ENCODE peak calls at places on chromosomes 16 and 17, in nine cellular contexts. D, A, S, Z, J, Y, H, W and B are unnamed samples.

GRCh38 chr16:66188786-66189725 is 177.4 kb upstream of the CDH5 start:
- DNase-seq in J (no peak), Y (peak), Z (peak), W (peak), H (no peak), S (peak), D (no peak), A (peak), B (no peak)

GRCh38 chr17:6712058-6712853 is 913 bp downstream of the SLC13A5 start:
- DNase-seq in D (peak), H (no peak), Y (no peak), S (peak), W (peak), A (no peak), Z (peak), J (peak), B (peak)

GRCh38 chr17:55433629-55434422 is 12.2 kb upstream of the MMD start:
- DNase-seq in A (no peak), D (peak), W (peak), Z (peak), H (peak), J (peak), Y (peak), S (peak), B (no peak)

GRCh38 chr17:58247511-58248363 is 9.4 kb downstream of the LPO start:
- DNase-seq in J (no peak), H (no peak), Y (no peak), Z (no peak), S (no peak), W (no peak), A (no peak), D (no peak), B (no peak)

GRCh38 chr16:68658258-68658973 is 13.3 kb downstream of the CDH3 start:
- DNase-seq in J (peak), H (peak), S (peak), W (peak), Z (peak), Y (peak), D (peak), A (no peak), B (no peak)

GRCh38 chr17:17350491-17351355 is 47.5 kb downstream of the NT5M start:
- DNase-seq in Z (peak), D (peak), J (no peak), S (no peak), A (no peak), Y (peak), W (peak), H (peak), B (no peak)

GRCh38 chr17:83125515-83126274 is 46.3 kb downstream of the METRNL start:
- DNase-seq in H (no peak), W (no peak), A (peak), J (no peak), Z (no peak), Y (peak), S (no peak), D (peak), B (no peak)

GRCh38 chr17:44235583-44235936 is 16.1 kb upstream of the UBTF start:
- DNase-seq in S (no peak), W (peak), Z (peak), A (no peak), J (peak), D (peak), Y (peak), H (peak), B (no peak)

GRCh38 chr17:6098466-6099180 is 28.4 kb downstream of the WSCD1 start:
- DNase-seq in J (no peak), Y (no peak), S (peak), D (no peak), A (no peak), H (no peak), W (no peak), Z (peak), B (peak)

GRCh38 chr16:9521749-9522370 is 430.4 kb downstream of the HAPSTR1 start:
- DNase-seq in D (no peak), Y (no peak), H (no peak), W (no peak), S (no peak), Z (no peak), A (no peak), J (no peak), B (no peak)

GRCh38 chr17:3890082-3890892 is 2.6 kb downstream of the CAMKK1 start:
- DNase-seq in H (peak), W (peak), J (peak), D (peak), Y (peak), S (peak), A (peak), Z (peak), B (no peak)

DNA sequence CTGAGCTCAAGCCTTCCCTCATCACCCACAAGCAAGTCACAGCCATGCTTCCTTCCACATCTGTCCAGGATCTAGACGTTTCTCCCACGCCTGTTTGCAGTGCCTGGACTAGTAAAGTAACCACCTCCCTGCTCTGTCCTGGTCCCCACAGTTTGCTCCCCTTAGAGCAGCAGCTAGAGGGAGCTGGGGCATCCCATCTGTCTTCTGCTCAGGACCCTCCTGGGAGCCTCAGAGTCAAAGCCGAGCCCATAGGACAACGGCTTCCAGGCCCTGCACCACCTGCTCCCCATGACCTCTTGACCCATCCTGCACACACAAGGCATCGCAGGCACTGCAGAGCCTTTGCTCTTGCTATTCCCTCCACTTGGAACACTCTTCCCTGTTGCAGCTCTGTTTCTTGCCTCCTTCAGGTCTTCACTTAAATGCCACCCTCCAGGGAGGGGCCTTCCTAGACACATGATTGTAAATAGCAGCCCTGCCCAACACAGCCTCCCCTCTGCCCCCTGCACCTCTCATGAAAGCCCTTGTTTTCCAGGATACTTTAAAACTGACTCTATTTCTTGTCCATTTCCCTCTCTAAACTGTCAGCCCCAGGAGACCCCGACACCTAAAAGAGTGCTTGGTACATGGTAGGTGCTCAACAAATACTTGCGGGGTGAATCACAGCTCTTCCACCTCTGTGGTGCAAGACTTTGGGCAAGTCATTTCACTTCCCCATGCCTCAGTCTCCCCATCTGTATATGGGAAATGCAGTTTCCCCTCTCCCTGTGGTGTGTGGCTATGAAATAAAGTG is 3.1 kb downstream of the NATD1 start:
- DNase-seq in Z (peak), H (no peak), W (no peak), A (no peak), Y (no peak), S (no peak), D (no peak), J (no peak), B (no peak)
- TF ChIP-seq CTCF in Z (no peak), H (no peak), W (no peak), A (no peak), Y (no peak), S (no peak), D (no peak), J (no peak), B (no peak)

GRCh38 chr17:48310748-48311213 is 119.2 kb downstream of the SKAP1 start:
- DNase-seq in J (no peak), Z (no peak), H (no peak), D (no peak), S (no peak), W (no peak), Y (no peak), A (no peak), B (no peak)
- TF ChIP-seq CTCF in J (no peak), Z (no peak), H (no peak), D (no peak), S (no peak), W (no peak), Y (no peak), A (no peak), B (no peak)

GRCh38 chr16:48526058-48526957 is 83.7 kb downstream of the N4BP1 start:
- DNase-seq in Y (no peak), S (no peak), J (no peak), Z (no peak), H (no peak), A (no peak), W (no peak), D (peak), B (no peak)
- TF ChIP-seq CTCF in Y (no peak), S (no peak), J (peak), Z (peak), H (peak), A (no peak), W (no peak), D (peak), B (no peak)

GRCh38 chr17:29116652-29117439 is 63.4 kb downstream of the MYO18A start:
- DNase-seq in Y (peak), H (peak), W (peak), D (peak), A (peak), Z (peak), S (peak), J (no peak), B (peak)

GRCh38 chr17:29114141-29114540 is 66.1 kb downstream of the MYO18A start:
- DNase-seq in W (no peak), D (no peak), A (no peak), H (no peak), Y (peak), Z (peak), S (no peak), J (no peak), B (no peak)

GRCh38 chr17:29117440-29117753 is 62.8 kb downstream of the MYO18A start:
- DNase-seq in S (no peak), W (no peak), J (no peak), Y (no peak), A (no peak), D (no peak), Z (no peak), H (no peak), B (no peak)

GRCh38 chr17:29115435-29115834 is 64.8 kb downstream of the MYO18A start:
- DNase-seq in H (no peak), Z (no peak), W (no peak), J (no peak), S (no peak), D (no peak), A (no peak), Y (no peak), B (no peak)

DNA sequence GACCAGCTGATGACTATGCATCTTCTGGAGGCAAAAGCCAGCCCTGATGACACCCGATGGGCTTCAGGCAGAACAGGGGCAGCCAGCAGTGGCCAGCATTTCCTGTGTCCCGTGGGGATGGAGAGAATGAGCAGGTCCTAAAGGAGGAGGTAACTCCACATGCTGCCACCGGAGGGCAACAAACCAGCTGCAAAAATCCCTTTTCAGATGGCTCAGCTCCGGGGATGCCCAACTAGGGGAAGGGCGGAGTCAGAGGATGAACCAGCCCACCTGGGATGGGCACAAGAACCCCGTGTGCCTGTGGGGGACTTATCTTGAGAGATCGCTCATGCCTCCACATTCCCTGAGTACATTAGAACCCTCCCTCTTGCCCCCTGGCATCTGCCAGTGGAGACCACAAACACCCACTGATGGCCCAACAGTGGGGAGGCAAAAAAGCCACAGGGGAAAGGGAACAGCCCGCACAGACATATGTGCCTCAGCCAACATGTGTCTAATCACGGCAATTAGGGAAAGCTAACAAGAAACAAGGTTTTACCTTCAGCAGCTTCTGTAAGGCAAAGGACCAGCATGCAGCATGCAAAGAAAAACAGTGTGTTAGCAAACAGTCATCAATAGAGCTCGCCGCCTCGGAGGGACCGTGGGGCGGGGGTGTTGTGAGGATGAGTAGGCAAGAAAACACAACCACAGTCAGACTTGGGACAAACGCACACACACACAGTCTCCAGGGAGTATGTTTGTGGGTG is 64.1 kb downstream of the MYO18A start:
- DNase-seq in H (peak), J (no peak), S (peak), W (peak), Y (peak), D (peak), A (no peak), Z (peak), B (no peak)
- TF ChIP-seq CTCF in H (peak), J (peak), S (peak), W (peak), Y (peak), D (peak), A (peak), Z (peak), B (peak)